ENCODE peak calls at places on chromosomes 12 and 14, in seven cellular contexts. I is thoracic aorta, C is left ventricle myocardium inferior, Z is AG04450, Y is thyroid gland, P is fibroblast of lung, K is Peyer's patch. O is an unnamed sample.
A peak's percentile ranks its signal among the peaks of the same experiment; 100 is the strongest.

GRCh38 chr12:132813443-132813842 is 15.2 kb downstream of the GOLGA3 start:
- DNase-seq in I (no peak), C (no peak), Z (no peak), Y (no peak), P (no peak), K (no peak), O (no peak)

GRCh38 chr12:89393551-89394121 is 41.3 kb upstream of the DUSP6 start:
- DNase-seq in I (no peak), C (no peak), Z (no peak), Y (no peak), P (no peak), K (no peak), O (no peak)

GRCh38 chr14:70873627-70874026 is 33.6 kb upstream of the PCNX1 start:
- DNase-seq in I (no peak), C (no peak), Z (no peak), Y (no peak), P (no peak), K (peak; percentile 61), O (no peak)

GRCh38 chr12:69639400-69640016 is 28.8 kb upstream of the LRRC10 start:
- DNase-seq in I (no peak), C (peak; percentile 48), Z (peak; percentile 34), Y (peak; percentile 63), P (peak; percentile 71), K (peak; percentile 80), O (peak; percentile 53)

GRCh38 chr12:114218136-114218535 is 187.8 kb downstream of the TBX5 start:
- DNase-seq in I (no peak), C (no peak), Z (no peak), Y (no peak), P (no peak), K (no peak), O (no peak)

GRCh38 chr12:105322070-105322469 is 8.4 kb upstream of the C12orf75 start:
- DNase-seq in I (no peak), C (no peak), Z (no peak), Y (no peak), P (peak; percentile 27), K (no peak), O (peak; percentile 21)

GRCh38 chr12:27534060-27534764 is 10.2 kb downstream of the PPFIBP1 start:
- DNase-seq in I (no peak), C (no peak), Z (no peak), Y (no peak), P (no peak), K (no peak), O (no peak)

GRCh38 chr12:46378530-46378929 is 6.0 kb upstream of the SLC38A2 start:
- DNase-seq in I (no peak), C (no peak), Z (no peak), Y (no peak), P (no peak), K (no peak), O (no peak)

GRCh38 chr12:59833408-59833807 is 237.6 kb downstream of the SLC16A7 start:
- DNase-seq in I (no peak), C (no peak), Z (no peak), Y (no peak), P (no peak), K (no peak), O (no peak)

GRCh38 chr12:74801625-74802024 is 264.0 kb downstream of the ATXN7L3B start:
- DNase-seq in I (no peak), C (no peak), Z (no peak), Y (no peak), P (no peak), K (no peak), O (no peak)

GRCh38 chr12:112714166-112714565 is 77.4 kb upstream of the RPH3A start:
- DNase-seq in I (no peak), C (no peak), Z (no peak), Y (no peak), P (no peak), K (no peak), O (no peak)

GRCh38 chr14:104665663-104666522 is 23.5 kb upstream of the INF2 start:
- DNase-seq in I (no peak), C (peak; percentile 49), Z (no peak), Y (no peak), P (no peak), K (peak; percentile 84), O (no peak)

GRCh38 chr12:101021442-101021841 is 188.6 kb downstream of the SLC5A8 start:
- DNase-seq in I (no peak), C (no peak), Z (no peak), Y (no peak), P (no peak), K (no peak), O (no peak)

GRCh38 chr12:16027012-16027411 is 115.9 kb downstream of the DERA start:
- DNase-seq in I (no peak), C (no peak), Z (no peak), Y (no peak), P (no peak), K (no peak), O (no peak)

GRCh38 chr12:27571463-27571862 is 47.5 kb downstream of the PPFIBP1 start:
- DNase-seq in I (no peak), C (no peak), Z (no peak), Y (no peak), P (peak; percentile 91), K (no peak), O (no peak)

GRCh38 chr14:24095196-24096068 is 1.3 kb downstream of the PCK2 start:
- DNase-seq in I (no peak), C (peak; percentile 43), Z (no peak), Y (peak; percentile 27), P (peak; percentile 62), K (peak; percentile 94), O (peak; percentile 70)

GRCh38 chr14:76015668-76016067 is 30.1 kb downstream of the IFT43 start:
- DNase-seq in I (no peak), C (no peak), Z (no peak), Y (no peak), P (no peak), K (no peak), O (no peak)

GRCh38 chr14:74257988-74258704 is 18.9 kb downstream of the VSX2 start:
- DNase-seq in I (no peak), C (no peak), Z (no peak), Y (no peak), P (no peak), K (no peak), O (no peak)

GRCh38 chr14:56918849-56919574 is 108.7 kb upstream of the OTX2 start:
- DNase-seq in I (no peak), C (no peak), Z (no peak), Y (no peak), P (no peak), K (no peak), O (no peak)

GRCh38 chr12:114240288-114240687 is 165.7 kb downstream of the TBX5 start:
- DNase-seq in I (no peak), C (no peak), Z (no peak), Y (no peak), P (no peak), K (no peak), O (no peak)

GRCh38 chr12:110002691-110003515 is 3.7 kb downstream of the ANKRD13A start:
- DNase-seq in I (no peak), C (no peak), Z (no peak), Y (peak; percentile 63), P (peak; percentile 43), K (no peak), O (no peak)

DNA sequence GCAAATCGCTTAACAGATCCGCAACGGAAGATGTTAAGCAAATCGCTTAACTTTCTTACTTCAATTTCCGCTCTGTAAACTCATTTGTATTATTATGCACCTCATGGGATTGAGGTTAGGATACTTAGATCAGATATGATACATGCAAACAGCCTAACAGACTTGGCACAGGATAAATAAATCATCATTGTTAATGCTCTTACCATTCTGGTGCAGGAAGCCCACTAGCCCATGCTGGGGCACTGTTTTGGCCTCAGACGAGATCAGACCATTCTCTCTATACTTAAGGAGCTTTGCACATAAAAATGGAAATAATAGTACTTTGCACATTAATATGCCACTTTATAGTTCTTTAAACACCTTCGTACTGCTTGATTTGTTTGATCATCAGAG is 445 bp downstream of the NCAPD2 start:
- DNase-seq in I (no peak), C (no peak), Z (no peak), Y (no peak), P (no peak), K (no peak), O (no peak)
- TF ChIP-seq CTCF in I (no peak), C (no peak), Z (no peak), Y (no peak), P (no peak), K (no peak), O (no peak)

GRCh38 chr12:88339966-88340365 is 197.9 kb downstream of the TMTC3 start:
- DNase-seq in I (no peak), C (no peak), Z (no peak), Y (no peak), P (peak; percentile 22), K (no peak), O (no peak)

GRCh38 chr12:88338486-88338885 is 196.4 kb downstream of the TMTC3 start:
- DNase-seq in I (no peak), C (no peak), Z (no peak), Y (no peak), P (no peak), K (no peak), O (no peak)

GRCh38 chr12:88339254-88339949 is 197.3 kb downstream of the TMTC3 start:
- DNase-seq in I (no peak), C (no peak), Z (peak; percentile 18), Y (no peak), P (peak; percentile 85), K (no peak), O (no peak)

GRCh38 chr12:88336071-88336768 is 194.1 kb downstream of the TMTC3 start:
- DNase-seq in I (no peak), C (no peak), Z (no peak), Y (no peak), P (no peak), K (no peak), O (no peak)

DNA sequence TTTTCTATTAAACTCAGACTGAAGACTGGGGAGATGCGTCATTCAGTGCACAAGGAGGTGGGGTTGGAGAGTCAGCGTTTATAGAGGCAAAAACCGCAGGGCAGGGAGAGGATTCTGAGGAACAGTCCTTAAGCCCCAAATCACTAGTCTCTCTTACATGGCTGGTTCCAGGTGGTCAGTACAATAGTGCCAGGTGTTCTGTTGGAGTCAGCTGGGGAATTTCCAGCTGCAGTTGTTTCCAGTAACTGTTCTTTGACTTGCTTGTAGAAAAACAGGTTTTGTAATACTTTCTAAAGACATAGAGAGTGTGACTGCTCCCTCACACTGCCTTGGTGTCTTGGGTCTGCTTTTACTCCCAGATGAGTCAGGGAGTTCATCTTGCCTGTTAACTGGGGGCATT is 192.2 kb downstream of the TMTC3 start:
- DNase-seq in I (no peak), C (no peak), Z (peak; percentile 7), Y (no peak), P (peak; percentile 30), K (no peak), O (no peak)
- H3K9me3 ChIP-seq in I (no peaks in the 10 kb centered on the region), C (no peaks in the 10 kb centered on the region), Z (no peaks in the 10 kb centered on the region), Y (no peaks in the 10 kb centered on the region), P (no peaks in the 10 kb centered on the region), K (no peaks in the 10 kb centered on the region), O (no peaks in the 10 kb centered on the region)

DNA sequence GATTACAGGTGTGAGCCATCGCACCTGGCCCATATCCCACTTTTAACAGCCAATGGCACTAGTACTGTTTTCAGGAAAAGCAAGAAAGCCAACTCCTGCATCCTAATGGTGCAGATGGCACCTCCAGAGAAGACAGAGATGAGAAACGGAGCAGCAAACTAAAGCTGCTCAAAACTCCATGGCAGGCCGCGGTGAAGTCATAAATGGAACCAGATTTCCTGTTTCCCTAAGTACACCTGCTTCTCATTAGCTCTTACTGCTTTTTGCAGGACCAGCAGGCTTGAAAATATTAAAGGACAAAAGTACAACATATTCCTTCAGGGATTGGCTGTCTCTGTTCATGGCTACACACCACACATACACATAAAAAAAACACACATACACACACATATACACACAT is 36.7 kb upstream of the LGALS3 start:
- DNase-seq in I (no peak), C (no peak), Z (no peak), Y (no peak), P (no peak), K (peak; percentile 32), O (no peak)
- H3K4me3 ChIP-seq in I (no peak overlapping the region), C (no peak overlapping the region), Z (no peak overlapping the region), Y (no peak overlapping the region), P (no peak overlapping the region), K (no peak overlapping the region), O (no peak overlapping the region)

GRCh38 chr14:102202944-102203343 is 63.2 kb downstream of the WDR20 start:
- DNase-seq in I (no peak), C (no peak), Z (no peak), Y (no peak), P (no peak), K (no peak), O (no peak)
- TF ChIP-seq CTCF in I (no peak), C (no peak), Z (no peak), Y (no peak), P (no peak), K (no peak), O (no peak)

O was measured in psoas muscle.